ENCODE peak calls at places on chromosomes 4 and X, in nine cellular contexts. Y is WERI-Rb-1; E is left cardiac atrium; P is activated naive CD4-positive, alpha-beta T cell treated with anti-CD3 and anti-CD28 coated beads, Interleukin-2, amount 50 U/mL, for 72 hours; L is left ventricle myocardium superior; K is ELR; O is NCI-H1092 treated with DMSO at 0.1 percent for 48 hours; M is astrocyte; F is fibroblast of lung. H is an unnamed sample.
A peak's percentile ranks its signal among the peaks of the same experiment; 100 is the strongest.

GRCh38 chr4:100790838-100791615 is 273.2 kb upstream of the EMCN start:
- DNase-seq in F (no peak), M (no peak), P (no peak), K (no peak), O (no peak), Y (no peak), L (no peak), E (no peak), H (peak; percentile 1)

GRCh38 chr4:73053974-73054480 is 15.5 kb downstream of the COX18 start:
- DNase-seq in P (no peak), Y (no peak), O (no peak), L (no peak), K (peak; percentile 9), F (peak; percentile 40), E (no peak), M (peak; percentile 29), H (no peak)

GRCh38 chrX:45716747-45717146 is 516.1 kb upstream of the DIPK2B start:
- DNase-seq in L (no peak), Y (no peak), F (no peak), O (no peak), K (peak; percentile 17), E (no peak), P (no peak), M (no peak), H (no peak)

GRCh38 chrX:54786972-54787371 is 11.1 kb downstream of the ITIH6 start:
- DNase-seq in Y (peak; percentile 25), E (no peak), F (no peak), M (no peak), L (no peak), P (peak; percentile 28), K (no peak), O (peak; percentile 2), H (peak; percentile 13)

GRCh38 chrX:32421266-32421665 is 790.1 kb downstream of the DMD start:
- DNase-seq in M (no peak), Y (no peak), P (no peak), F (peak; percentile 28), E (no peak), L (no peak), K (no peak), O (no peak), H (no peak)

GRCh38 chr4:1243451-1244080 is 5.4 kb downstream of the CTBP1 start:
- DNase-seq in M (no peak), E (peak; percentile 20), F (no peak), O (no peak), Y (no peak), K (no peak), P (no peak), L (peak; percentile 41), H (no peak)

GRCh38 chr4:109947457-109947856 is 34.8 kb downstream of the EGF start:
- DNase-seq in P (no peak), F (no peak), M (peak; percentile 51), E (no peak), O (no peak), Y (no peak), K (peak; percentile 70), L (no peak), H (no peak)

GRCh38 chrX:120672841-120673530 is 43.1 kb upstream of the C1GALT1C1 start:
- DNase-seq in K (no peak), Y (no peak), E (no peak), O (no peak), F (no peak), P (no peak), M (no peak), L (no peak), H (no peak)

GRCh38 chr4:40685300-40685699 is 55.6 kb upstream of the RBM47 start:
- DNase-seq in K (peak; percentile 70), E (no peak), M (peak; percentile 77), L (no peak), F (peak; percentile 40), Y (no peak), O (no peak), P (no peak), H (no peak)

GRCh38 chr4:14386196-14386595 is 616.1 kb upstream of the CPEB2 start:
- DNase-seq in M (no peak), E (no peak), K (peak; percentile 5), Y (no peak), L (no peak), O (no peak), P (no peak), F (no peak), H (no peak)

GRCh38 chr4:55175779-55176231 is 50.4 kb upstream of the KDR start:
- DNase-seq in O (no peak), P (no peak), M (peak; percentile 79), Y (no peak), E (no peak), F (peak; percentile 29), L (no peak), K (peak; percentile 90), H (no peak)

GRCh38 chr4:25223770-25224375 is 10.0 kb upstream of the PI4K2B start:
- DNase-seq in O (no peak), K (peak; percentile 9), F (peak; percentile 52), Y (no peak), E (no peak), M (peak; percentile 34), P (no peak), L (no peak), H (no peak)

H was measured in NCI-H1436.